ENCODE peak calls at places on chromosomes 12 and 14, in ten cellular contexts. One of them, this sample, is unnamed.

GRCh38 chr12:62268956-62269355 is 8.8 kb downstream of the USP15 start:
- DNase-seq in mammary epithelial cell: peak
- DNase-seq in Caki2: no peak
- DNase-seq in GDM1: no peak
- DNase-seq in NCI-H2081: no peak
- DNase-seq in stimulated activated CD4-positive, alpha-beta T cell treated with anti-CD3 and anti-CD28 coated beads, Interleukin-4, amount 100 ng/mL, for 48 hours: no peak
- DNase-seq in stimulated activated CD8-positive, alpha-beta memory T cell treated with anti-CD3 and anti-CD28 coated beads, Interleukin-2, amount 100 ng/mL, for 48 hours: no peak
- DNase-seq in cardiac septum: no peak
- DNase-seq in CD8-positive, alpha-beta memory T cell: no peak
- DNase-seq in activated CD8-positive, alpha-beta memory T cell treated with anti-CD3 and anti-CD28 coated beads, Interleukin-2, amount 50 U/mL, for 4 hours: no peak
- DNase-seq in this sample: no peak

GRCh38 chr14:32761381-32761968 is 177.2 kb upstream of the NPAS3 start:
- DNase-seq in mammary epithelial cell: no peak
- DNase-seq in Caki2: peak
- DNase-seq in GDM1: no peak
- DNase-seq in NCI-H2081: no peak
- DNase-seq in stimulated activated CD4-positive, alpha-beta T cell treated with anti-CD3 and anti-CD28 coated beads, Interleukin-4, amount 100 ng/mL, for 48 hours: no peak
- DNase-seq in stimulated activated CD8-positive, alpha-beta memory T cell treated with anti-CD3 and anti-CD28 coated beads, Interleukin-2, amount 100 ng/mL, for 48 hours: no peak
- DNase-seq in cardiac septum: no peak
- DNase-seq in CD8-positive, alpha-beta memory T cell: no peak
- DNase-seq in activated CD8-positive, alpha-beta memory T cell treated with anti-CD3 and anti-CD28 coated beads, Interleukin-2, amount 50 U/mL, for 4 hours: no peak
- DNase-seq in this sample: peak

GRCh38 chr12:53048033-53048779 is 1.7 kb upstream of the TNS2 start:
- DNase-seq in mammary epithelial cell: no peak
- DNase-seq in Caki2: peak
- DNase-seq in GDM1: no peak
- DNase-seq in NCI-H2081: peak
- DNase-seq in stimulated activated CD4-positive, alpha-beta T cell treated with anti-CD3 and anti-CD28 coated beads, Interleukin-4, amount 100 ng/mL, for 48 hours: no peak
- DNase-seq in stimulated activated CD8-positive, alpha-beta memory T cell treated with anti-CD3 and anti-CD28 coated beads, Interleukin-2, amount 100 ng/mL, for 48 hours: no peak
- DNase-seq in cardiac septum: no peak
- DNase-seq in CD8-positive, alpha-beta memory T cell: no peak
- DNase-seq in activated CD8-positive, alpha-beta memory T cell treated with anti-CD3 and anti-CD28 coated beads, Interleukin-2, amount 50 U/mL, for 4 hours: no peak
- DNase-seq in this sample: no peak

GRCh38 chr12:108046135-108046534 is 83.0 kb upstream of the WSCD2 start:
- DNase-seq in mammary epithelial cell: no peak
- DNase-seq in Caki2: no peak
- DNase-seq in GDM1: no peak
- DNase-seq in NCI-H2081: peak
- DNase-seq in stimulated activated CD4-positive, alpha-beta T cell treated with anti-CD3 and anti-CD28 coated beads, Interleukin-4, amount 100 ng/mL, for 48 hours: no peak
- DNase-seq in stimulated activated CD8-positive, alpha-beta memory T cell treated with anti-CD3 and anti-CD28 coated beads, Interleukin-2, amount 100 ng/mL, for 48 hours: no peak
- DNase-seq in cardiac septum: no peak
- DNase-seq in CD8-positive, alpha-beta memory T cell: no peak
- DNase-seq in activated CD8-positive, alpha-beta memory T cell treated with anti-CD3 and anti-CD28 coated beads, Interleukin-2, amount 50 U/mL, for 4 hours: no peak
- DNase-seq in this sample: no peak

GRCh38 chr12:14567311-14568195 is at the start of gene PLBD1:
- DNase-seq in mammary epithelial cell: peak
- DNase-seq in Caki2: peak
- DNase-seq in GDM1: no peak
- DNase-seq in NCI-H2081: no peak
- DNase-seq in stimulated activated CD4-positive, alpha-beta T cell treated with anti-CD3 and anti-CD28 coated beads, Interleukin-4, amount 100 ng/mL, for 48 hours: no peak
- DNase-seq in stimulated activated CD8-positive, alpha-beta memory T cell treated with anti-CD3 and anti-CD28 coated beads, Interleukin-2, amount 100 ng/mL, for 48 hours: peak
- DNase-seq in cardiac septum: peak
- DNase-seq in CD8-positive, alpha-beta memory T cell: no peak
- DNase-seq in activated CD8-positive, alpha-beta memory T cell treated with anti-CD3 and anti-CD28 coated beads, Interleukin-2, amount 50 U/mL, for 4 hours: no peak
- DNase-seq in this sample: peak

GRCh38 chr12:48286665-48287064 is 64.1 kb downstream of the ZNF641 start:
- DNase-seq in mammary epithelial cell: no peak
- DNase-seq in Caki2: no peak
- DNase-seq in GDM1: no peak
- DNase-seq in NCI-H2081: no peak
- DNase-seq in stimulated activated CD4-positive, alpha-beta T cell treated with anti-CD3 and anti-CD28 coated beads, Interleukin-4, amount 100 ng/mL, for 48 hours: no peak
- DNase-seq in stimulated activated CD8-positive, alpha-beta memory T cell treated with anti-CD3 and anti-CD28 coated beads, Interleukin-2, amount 100 ng/mL, for 48 hours: no peak
- DNase-seq in cardiac septum: no peak
- DNase-seq in CD8-positive, alpha-beta memory T cell: no peak
- DNase-seq in activated CD8-positive, alpha-beta memory T cell treated with anti-CD3 and anti-CD28 coated beads, Interleukin-2, amount 50 U/mL, for 4 hours: no peak
- DNase-seq in this sample: no peak

GRCh38 chr12:22410497-22410896 is 76.0 kb upstream of the ST8SIA1 start:
- DNase-seq in mammary epithelial cell: peak
- DNase-seq in Caki2: no peak
- DNase-seq in GDM1: no peak
- DNase-seq in NCI-H2081: no peak
- DNase-seq in stimulated activated CD4-positive, alpha-beta T cell treated with anti-CD3 and anti-CD28 coated beads, Interleukin-4, amount 100 ng/mL, for 48 hours: no peak
- DNase-seq in stimulated activated CD8-positive, alpha-beta memory T cell treated with anti-CD3 and anti-CD28 coated beads, Interleukin-2, amount 100 ng/mL, for 48 hours: no peak
- DNase-seq in cardiac septum: no peak
- DNase-seq in CD8-positive, alpha-beta memory T cell: peak
- DNase-seq in activated CD8-positive, alpha-beta memory T cell treated with anti-CD3 and anti-CD28 coated beads, Interleukin-2, amount 50 U/mL, for 4 hours: no peak
- DNase-seq in this sample: no peak

GRCh38 chr12:79069009-79069408 is 204.4 kb downstream of the SYT1 start:
- DNase-seq in mammary epithelial cell: peak
- DNase-seq in Caki2: no peak
- DNase-seq in GDM1: no peak
- DNase-seq in NCI-H2081: peak
- DNase-seq in stimulated activated CD4-positive, alpha-beta T cell treated with anti-CD3 and anti-CD28 coated beads, Interleukin-4, amount 100 ng/mL, for 48 hours: no peak
- DNase-seq in stimulated activated CD8-positive, alpha-beta memory T cell treated with anti-CD3 and anti-CD28 coated beads, Interleukin-2, amount 100 ng/mL, for 48 hours: no peak
- DNase-seq in cardiac septum: no peak
- DNase-seq in CD8-positive, alpha-beta memory T cell: no peak
- DNase-seq in activated CD8-positive, alpha-beta memory T cell treated with anti-CD3 and anti-CD28 coated beads, Interleukin-2, amount 50 U/mL, for 4 hours: no peak
- DNase-seq in this sample: no peak

GRCh38 chr14:28012629-28013415 is 753.8 kb upstream of the FOXG1 start:
- DNase-seq in mammary epithelial cell: no peak
- DNase-seq in Caki2: no peak
- DNase-seq in GDM1: no peak
- DNase-seq in NCI-H2081: no peak
- DNase-seq in stimulated activated CD4-positive, alpha-beta T cell treated with anti-CD3 and anti-CD28 coated beads, Interleukin-4, amount 100 ng/mL, for 48 hours: no peak
- DNase-seq in stimulated activated CD8-positive, alpha-beta memory T cell treated with anti-CD3 and anti-CD28 coated beads, Interleukin-2, amount 100 ng/mL, for 48 hours: no peak
- DNase-seq in cardiac septum: no peak
- DNase-seq in CD8-positive, alpha-beta memory T cell: no peak
- DNase-seq in activated CD8-positive, alpha-beta memory T cell treated with anti-CD3 and anti-CD28 coated beads, Interleukin-2, amount 50 U/mL, for 4 hours: no peak
- DNase-seq in this sample: no peak